ENCODE peak calls at places on chromosomes 6 and 20, in five cellular contexts. G, O, I, S and L are unnamed samples.
A peak's percentile ranks its signal among the peaks of the same experiment; 100 is the strongest.

GRCh38 chr20:44526129-44526528 is 4.3 kb upstream of the SERINC3 start:
- DNase-seq in G (no peak), O (peak; percentile 46), I (no peak), S (no peak), L (no peak)

GRCh38 chr6:87909849-87910248 is 137.8 kb upstream of the SPACA1 start:
- DNase-seq in G (no peak), O (no peak), I (no peak), S (no peak), L (no peak)

GRCh38 chr6:89944826-89945407 is 50.6 kb downstream of the GJA10 start:
- DNase-seq in G (no peak), O (peak; percentile 4), I (peak; percentile 12), S (no peak), L (no peak)

GRCh38 chr20:46765506-46765905 is 56.1 kb downstream of the SLC2A10 start:
- DNase-seq in G (no peak), O (no peak), I (no peak), S (no peak), L (no peak)

GRCh38 chr6:107064579-107065065 is 36.6 kb downstream of the MTRES1 start:
- DNase-seq in G (no peak), O (peak; percentile 13), I (peak; percentile 36), S (no peak), L (no peak)

GRCh38 chr6:93343476-93343875 is 75.9 kb downstream of the EPHA7 start:
- DNase-seq in G (no peak), O (no peak), I (no peak), S (no peak), L (no peak)

GRCh38 chr6:163965426-163966348 is 551.2 kb downstream of the QKI start:
- DNase-seq in G (no peak), O (no peak), I (no peak), S (peak; percentile 23), L (no peak)

GRCh38 chr6:170254315-170255213 is 36.3 kb downstream of the DLL1 start:
- DNase-seq in G (no peak), O (no peak), I (no peak), S (no peak), L (no peak)

GRCh38 chr6:106413016-106413415 is 52.5 kb downstream of the CRYBG1 start:
- DNase-seq in G (peak; percentile 61), O (no peak), I (no peak), S (peak; percentile 58), L (no peak)

GRCh38 chr20:33648396-33649004 is 13.6 kb upstream of the C20orf144 start:
- DNase-seq in G (no peak), O (no peak), I (no peak), S (no peak), L (no peak)

GRCh38 chr6:54135665-54136370 is 24.6 kb downstream of the MLIP start:
- DNase-seq in G (no peak), O (peak; percentile 74), I (no peak), S (no peak), L (no peak)

GRCh38 chr6:114342086-114342825 is 567 bp downstream of the HS3ST5 start:
- DNase-seq in G (no peak), O (no peak), I (no peak), S (no peak), L (no peak)

GRCh38 chr20:22974354-22974753 is 60.8 kb upstream of the SSTR4 start:
- DNase-seq in G (no peak), O (peak; percentile 24), I (peak; percentile 54), S (no peak), L (no peak)

GRCh38 chr20:22977047-22977785 is 57.9 kb upstream of the SSTR4 start:
- DNase-seq in G (peak; percentile 76), O (no peak), I (no peak), S (peak; percentile 67), L (no peak)
- TF ChIP-seq POLR2AphosphoS5 in G (no peak), O (no peak), I (no peak), S (peak; percentile 77), L (no peak)

GRCh38 chr20:13953227-13953626 is 37.2 kb downstream of the SEL1L2 start:
- DNase-seq in G (no peak), O (peak; percentile 26), I (peak; percentile 10), S (no peak), L (no peak)
- TF ChIP-seq CTCF in G (no peak), O (peak; percentile 47), I (no peak), S (no peak), L (no peak)

GRCh38 chr6:43522547-43523263 is 5.8 kb downstream of the POLR1C start:
- DNase-seq in G (no peak), O (no peak), I (no peak), S (no peak), L (no peak)

GRCh38 chr6:43520097-43520496 is 3.2 kb downstream of the POLR1C start:
- DNase-seq in G (no peak), O (no peak), I (no peak), S (no peak), L (no peak)

GRCh38 chr6:43521836-43522235 is 4.9 kb downstream of the POLR1C start:
- DNase-seq in G (peak; percentile 53), O (no peak), I (no peak), S (no peak), L (no peak)

GRCh38 chr6:43523282-43523681 is 6.4 kb downstream of the POLR1C start:
- DNase-seq in G (no peak), O (no peak), I (no peak), S (no peak), L (no peak)

GRCh38 chr6:43524483-43524961 is 7.6 kb downstream of the POLR1C start:
- DNase-seq in G (no peak), O (no peak), I (peak; percentile 43), S (no peak), L (no peak)
- H3K27ac ChIP-seq in G (no peak overlapping the region), O (no peak overlapping the region), I (peak overlapping the region; percentile 9), S (no peak overlapping the region), L (no peak overlapping the region)

GRCh38 chr20:4040283-4041179 is 25.2 kb upstream of the RNF24 start:
- DNase-seq in G (no peak), O (no peak), I (no peak), S (no peak), L (no peak)
- TF ChIP-seq POLR2AphosphoS5 in G (no peak), O (no peak), I (no peak), S (no peak), L (no peak)

GRCh38 chr6:148854086-148854485 is 107.3 kb downstream of the UST start:
- DNase-seq in G (no peak), O (no peak), I (no peak), S (peak; percentile 30), L (no peak)

GRCh38 chr6:148851683-148852556 is 105.1 kb downstream of the UST start:
- DNase-seq in G (no peak), O (no peak), I (no peak), S (peak; percentile 20), L (no peak)

GRCh38 chr6:148854992-148855391 is 108.2 kb downstream of the UST start:
- DNase-seq in G (no peak), O (no peak), I (peak; percentile 41), S (no peak), L (no peak)

GRCh38 chr6:148850936-148851335 is 104.1 kb downstream of the UST start:
- DNase-seq in G (no peak), O (no peak), I (no peak), S (no peak), L (no peak)

DNA sequence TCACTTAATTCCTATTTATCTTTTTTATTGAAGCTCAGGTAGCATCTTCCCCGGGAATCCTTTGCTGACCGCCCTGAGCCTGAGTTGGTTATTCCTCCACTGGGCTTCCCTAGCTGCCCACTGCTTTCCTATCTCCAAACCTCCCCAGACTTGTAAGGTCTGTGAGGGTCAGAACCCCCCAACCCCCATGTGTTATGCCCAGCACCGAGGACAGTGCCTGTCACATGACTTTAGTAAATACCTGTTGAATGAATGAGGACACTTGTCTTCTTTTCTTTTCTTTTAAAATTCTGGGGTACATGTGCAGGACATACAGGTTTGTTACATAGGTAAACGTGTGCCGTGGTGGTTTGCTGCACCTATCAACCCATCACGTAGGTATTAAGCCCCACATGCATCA is 105.9 kb downstream of the UST start:
- DNase-seq in G (no peak), O (no peak), I (no peak), S (no peak), L (no peak)
- TF ChIP-seq CTCF in G (no peak), O (no peak), I (no peak), S (no peak), L (no peak)

GRCh38 chr6:79301290-79301689 is 66.8 kb upstream of the HMGN3 start:
- DNase-seq in G (no peak), O (no peak), I (no peak), S (no peak), L (no peak)

GRCh38 chr6:79305020-79305419 is 70.5 kb upstream of the HMGN3 start:
- DNase-seq in G (no peak), O (no peak), I (no peak), S (no peak), L (no peak)

GRCh38 chr6:79307321-79308036 is 73.0 kb upstream of the HMGN3 start:
- DNase-seq in G (no peak), O (peak; percentile 18), I (no peak), S (no peak), L (no peak)

DNA sequence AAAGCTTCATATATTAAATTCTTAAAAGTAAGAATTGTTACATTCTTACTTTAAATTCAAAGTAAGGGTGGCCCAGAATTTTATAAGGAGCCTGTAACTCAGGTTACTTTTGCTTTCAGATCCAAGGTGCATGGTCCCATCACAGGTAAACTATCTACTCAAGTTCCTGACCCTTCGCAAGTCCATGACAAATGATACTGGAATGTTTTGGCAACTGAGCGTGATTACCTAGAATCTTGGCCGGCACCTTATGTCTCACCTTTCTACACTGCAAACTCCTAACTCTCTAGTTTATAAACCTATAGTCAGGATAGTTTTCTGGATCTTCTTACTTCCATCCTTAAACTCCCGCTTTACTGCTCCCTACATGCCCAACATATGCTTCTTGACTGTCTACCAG is 67.9 kb upstream of the HMGN3 start:
- DNase-seq in G (no peak), O (no peak), I (no peak), S (no peak), L (no peak)
- H3K27ac ChIP-seq in G (no peak overlapping the region), O (no peak overlapping the region), I (no peak overlapping the region), S (no peak overlapping the region), L (no peak overlapping the region)

DNA sequence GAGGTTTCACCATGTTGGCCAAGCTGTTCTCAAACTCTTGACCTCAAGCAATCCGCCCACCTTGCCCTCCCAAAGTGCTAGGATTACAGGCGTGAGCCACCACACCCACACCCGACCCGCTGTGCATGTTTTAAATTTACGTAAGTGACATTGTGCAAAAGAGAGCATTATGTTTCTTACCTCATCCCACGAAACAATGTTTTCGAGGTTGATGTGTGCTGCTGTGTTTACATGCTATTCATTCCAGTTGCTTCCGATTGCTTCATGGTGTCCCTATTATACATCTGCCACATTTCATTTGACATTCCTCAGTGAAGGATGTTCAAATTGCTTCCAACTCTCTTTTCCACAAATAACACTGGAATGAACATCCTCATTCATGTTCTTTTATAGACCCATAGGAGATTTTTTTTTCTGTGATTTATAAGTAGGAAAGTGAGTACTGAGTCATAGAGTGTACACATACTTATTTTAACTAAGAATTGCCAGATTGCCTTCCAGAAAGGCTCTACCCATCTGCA is 403.9 kb upstream of the JARID2 start:
- DNase-seq in G (no peak), O (no peak), I (no peak), S (peak; percentile 19), L (peak; percentile 84)
- TF ChIP-seq POLR2AphosphoS5 in G (peak; percentile 44), O (no peak), I (no peak), S (peak; percentile 73), L (peak; percentile 86)

GRCh38 chr20:36481380-36482043 is 59.8 kb upstream of the MYL9 start:
- DNase-seq in G (no peak), O (no peak), I (no peak), S (no peak), L (no peak)
- TF ChIP-seq CTCF in G (no peak), O (peak; percentile 9), I (peak; percentile 13), S (no peak), L (no peak)